ENCODE peak calls at places on chromosomes 12 and 14, in five cellular contexts. E is ovary, S is aorta, J is uterus, D is breast epithelium. L is an unnamed sample.

GRCh38 chr12:57092876-57093411 is 4.0 kb downstream of the NAB2 start:
- DNase-seq in E (peak; percentile 37), S (peak; percentile 57), J (no peak), D (no peak), L (no peak)

GRCh38 chr14:57199911-57200310 is 68.8 kb downstream of the EXOC5 start:
- DNase-seq in E (no peak), S (no peak), J (no peak), D (no peak), L (no peak)

GRCh38 chr12:68482660-68483059 is 128.0 kb upstream of the RAP1B start:
- DNase-seq in E (no peak), S (no peak), J (no peak), D (no peak), L (no peak)

GRCh38 chr12:88144546-88145468 is 2.7 kb downstream of the TMTC3 start:
- DNase-seq in E (no peak), S (no peak), J (no peak), D (no peak), L (no peak)

GRCh38 chr12:5305425-5305824 is 126.5 kb upstream of the NTF3 start:
- DNase-seq in E (no peak), S (peak; percentile 75), J (no peak), D (no peak), L (no peak)

GRCh38 chr12:6167327-6168280 is 32.6 kb upstream of the CD9 start:
- DNase-seq in E (no peak), S (peak; percentile 91), J (peak; percentile 38), D (no peak), L (no peak)

GRCh38 chr14:92945959-92946846 is 23.3 kb downstream of the CHGA start:
- DNase-seq in E (no peak), S (no peak), J (no peak), D (peak; percentile 83), L (no peak)

GRCh38 chr12:103626498-103626897 is 39.4 kb downstream of the STAB2 start:
- DNase-seq in E (no peak), S (no peak), J (peak; percentile 37), D (no peak), L (no peak)

GRCh38 chr12:1161197-1161596 is 170.2 kb downstream of the ERC1 start:
- DNase-seq in E (no peak), S (no peak), J (no peak), D (no peak), L (no peak)

GRCh38 chr14:68862954-68863594 is 70.2 kb upstream of the ZFP36L1 start:
- DNase-seq in E (peak; percentile 82), S (peak; percentile 90), J (peak; percentile 81), D (peak; percentile 67), L (peak; percentile 14)

GRCh38 chr12:92402415-92402814 is 256.8 kb upstream of the BTG1 start:
- DNase-seq in E (no peak), S (no peak), J (no peak), D (no peak), L (no peak)

GRCh38 chr14:20612403-20612802 is 21.2 kb upstream of the RNASE12 start:
- DNase-seq in E (no peak), S (no peak), J (no peak), D (no peak), L (no peak)

GRCh38 chr14:73743431-73743931 is 29.3 kb upstream of the PNMA1 start:
- DNase-seq in E (no peak), S (no peak), J (no peak), D (no peak), L (no peak)

GRCh38 chr14:101090976-101091375 is 187.5 kb upstream of the RTL1 start:
- DNase-seq in E (no peak), S (no peak), J (no peak), D (no peak), L (no peak)

GRCh38 chr14:71923471-71923870 is 8.8 kb upstream of the RGS6 start:
- DNase-seq in E (no peak), S (no peak), J (no peak), D (no peak), L (no peak)

GRCh38 chr12:131606218-131606899 is 104.5 kb upstream of the SFSWAP start:
- DNase-seq in E (no peak), S (no peak), J (no peak), D (no peak), L (no peak)

GRCh38 chr12:95796982-95797289 is 6.4 kb upstream of the NTN4 start:
- DNase-seq in E (no peak), S (no peak), J (no peak), D (no peak), L (no peak)

GRCh38 chr12:65019696-65020095 is 101.4 kb downstream of the WIF1 start:
- DNase-seq in E (no peak), S (no peak), J (no peak), D (no peak), L (no peak)

GRCh38 chr14:76908834-76909233 is 82.6 kb downstream of the LRRC74A start:
- DNase-seq in E (no peak), S (no peak), J (no peak), D (no peak), L (no peak)

GRCh38 chr12:1356285-1356684 is 238.1 kb downstream of the FBXL14 start:
- DNase-seq in E (no peak), S (no peak), J (no peak), D (no peak), L (no peak)

GRCh38 chr12:85076688-85077430 is 40.7 kb downstream of the LRRIQ1 start:
- DNase-seq in E (no peak), S (no peak), J (no peak), D (no peak), L (no peak)

GRCh38 chr12:27969901-27970390 is 2.6 kb downstream of the PTHLH start:
- DNase-seq in E (no peak), S (peak; percentile 82), J (peak; percentile 40), D (peak; percentile 76), L (peak; percentile 44)

GRCh38 chr14:99816642-99817041 is 23.4 kb downstream of the EML1 start:
- DNase-seq in E (no peak), S (no peak), J (no peak), D (no peak), L (no peak)

GRCh38 chr12:26327975-26328635 is 132.7 kb downstream of the SSPN start:
- DNase-seq in E (no peak), S (no peak), J (no peak), D (no peak), L (peak; percentile 2)

DNA sequence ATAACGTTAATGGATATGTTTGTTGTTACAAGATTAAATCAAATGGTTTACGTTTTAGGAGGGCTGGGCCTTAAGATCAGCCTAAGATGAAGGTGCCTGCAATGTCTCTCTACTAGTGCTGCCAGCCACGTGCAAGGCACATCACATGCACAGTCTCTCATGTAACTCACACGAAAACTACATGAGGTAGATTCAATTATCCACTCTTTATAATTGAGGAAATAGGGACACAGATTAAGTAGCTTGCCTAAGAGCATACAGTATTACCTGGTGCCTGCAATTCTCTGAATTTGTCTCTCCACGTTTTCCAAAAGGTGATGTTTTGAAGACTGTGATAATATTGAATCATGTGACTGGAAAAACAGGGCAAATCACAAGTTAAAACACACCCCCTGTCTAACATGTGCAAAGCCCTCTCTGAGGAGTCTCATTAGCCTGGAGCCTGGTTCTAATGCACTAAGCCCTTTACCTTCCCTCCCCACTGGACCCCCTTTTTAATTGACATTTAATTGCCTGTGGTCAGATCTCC is 14.6 kb upstream of the ATP2A2 start:
- DNase-seq in E (no peak), S (no peak), J (no peak), D (no peak), L (no peak)
- H3K27ac ChIP-seq in E (no peak overlapping the region), S (peak overlapping the region; percentile 53), J (peak overlapping the region; percentile 49), D (peak overlapping the region; percentile 43), L (no peak overlapping the region)

DNA sequence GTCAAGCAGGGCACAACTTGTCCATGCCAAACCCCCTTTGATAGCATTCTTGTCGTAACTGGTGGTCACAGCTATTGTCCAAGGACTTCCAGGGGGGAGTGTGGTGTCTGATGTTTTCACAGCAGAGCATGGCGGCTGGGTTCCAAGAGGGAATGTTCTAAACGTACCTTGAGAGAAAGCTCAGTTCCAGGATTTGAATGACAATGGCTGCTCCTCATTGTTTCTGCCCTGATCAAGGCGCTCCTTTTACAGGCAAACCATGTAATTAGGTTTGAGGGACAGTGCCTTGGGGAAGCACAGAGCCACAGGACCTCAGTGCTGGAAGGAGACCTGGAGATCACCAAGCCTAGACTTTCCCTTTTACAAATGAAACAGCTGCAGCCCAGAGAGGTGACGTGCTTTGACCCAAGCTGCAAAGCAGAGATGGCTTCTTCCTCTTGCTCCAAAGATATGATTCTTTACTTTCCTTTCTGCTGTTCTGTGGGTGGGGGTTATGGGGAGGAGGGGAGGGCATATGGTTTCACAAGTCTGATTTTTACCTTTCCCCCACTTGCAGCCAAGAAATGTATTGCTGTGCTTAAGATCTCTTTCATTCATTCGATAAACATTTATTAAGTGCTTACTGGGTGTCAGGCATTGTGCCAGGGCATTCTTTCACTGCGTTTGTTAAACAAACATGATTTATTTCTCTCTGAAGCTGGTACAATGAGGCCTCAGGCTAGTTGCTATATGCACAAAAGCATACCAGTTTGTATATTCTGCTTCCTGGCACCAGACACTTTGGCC is 172.8 kb downstream of the KTN1 start:
- DNase-seq in E (no peak), S (no peak), J (no peak), D (no peak), L (no peak)
- H3K27ac ChIP-seq in E (no peak overlapping the region), S (no peak overlapping the region), J (no peak overlapping the region), D (no peak overlapping the region), L (no peak overlapping the region)

GRCh38 chr12:17588968-17589367 is 501.0 kb downstream of the RERGL start:
- DNase-seq in E (no peak), S (no peak), J (no peak), D (no peak), L (no peak)

GRCh38 chr12:17592472-17592871 is 497.5 kb downstream of the RERGL start:
- DNase-seq in E (no peak), S (no peak), J (no peak), D (no peak), L (no peak)

GRCh38 chr12:17593715-17594406 is 496.1 kb downstream of the RERGL start:
- DNase-seq in E (no peak), S (no peak), J (no peak), D (no peak), L (no peak)

DNA sequence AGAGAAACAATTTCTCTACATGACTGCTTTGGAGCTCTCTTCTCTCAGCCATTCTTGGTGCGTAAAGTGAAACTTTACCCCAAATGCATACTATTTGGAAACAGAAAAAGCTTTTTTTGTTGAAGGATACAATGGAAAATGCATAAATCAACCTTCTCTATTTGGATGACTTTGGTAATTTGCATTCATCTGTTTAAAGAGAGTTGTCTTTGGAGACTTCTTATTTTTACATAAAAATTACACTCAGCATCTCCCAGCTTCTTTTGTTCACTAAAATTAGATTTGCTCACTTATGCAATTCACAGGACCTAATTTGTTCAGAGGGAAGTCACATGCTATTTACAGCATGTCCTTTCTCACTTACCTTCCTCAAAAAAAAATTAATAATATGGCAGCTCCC is 498.9 kb downstream of the RERGL start:
- DNase-seq in E (no peak), S (no peak), J (no peak), D (no peak), L (no peak)
- H3K27ac ChIP-seq in E (no peak overlapping the region), S (no peak overlapping the region), J (no peak overlapping the region), D (no peak overlapping the region), L (no peak overlapping the region)

GRCh38 chr12:52197371-52198231 is 5.8 kb upstream of the KRT80 start:
- DNase-seq in E (no peak), S (no peak), J (no peak), D (peak; percentile 73), L (no peak)

GRCh38 chr12:52195065-52195730 is 3.4 kb upstream of the KRT80 start:
- DNase-seq in E (peak; percentile 55), S (no peak), J (peak; percentile 42), D (peak; percentile 70), L (no peak)

GRCh38 chr12:52191841-52192791 is at the start of gene KRT80:
- DNase-seq in E (peak; percentile 91), S (peak; percentile 98), J (peak; percentile 76), D (peak; percentile 97), L (no peak)

GRCh38 chr12:52190860-52191729 is 719 bp downstream of the KRT80 start:
- DNase-seq in E (no peak), S (no peak), J (no peak), D (no peak), L (no peak)

GRCh38 chr12:52193991-52194390 is 2.2 kb upstream of the KRT80 start:
- DNase-seq in E (no peak), S (no peak), J (no peak), D (no peak), L (no peak)
- H3K27ac ChIP-seq in E (peak overlapping the region; percentile 4), S (no peak overlapping the region), J (peak overlapping the region; percentile 76), D (peak overlapping the region; percentile 93), L (no peak overlapping the region)

L was measured in caudate nucleus.